ENCODE peak calls at places on chromosomes 6 and 20, in six cellular contexts. X is NCI-H524; C is HTR-8/SVneo; R is GM03348; D is stimulated activated CD4-positive, alpha-beta T cell treated with anti-CD3 and anti-CD28 coated beads, Interleukin-4, amount 100 ng/mL, for 4 hours; O is NCI-H1694 treated with DMSO at 0.1 percent for 48 hours. T is an unnamed sample.

GRCh38 chr6:106519460-106520394 is 109.6 kb downstream of the RTN4IP1 start:
- DNase-seq in O (no peak), X (peak; percentile 61), R (peak; percentile 88), D (peak; percentile 54), C (peak; percentile 66), T (peak; percentile 88)

GRCh38 chr20:21839982-21840381 is 134.5 kb downstream of the PAX1 start:
- DNase-seq in D (no peak), X (no peak), R (no peak), O (no peak), C (no peak), T (no peak)

GRCh38 chr6:75180864-75181263 is 25.0 kb downstream of the COL12A1 start:
- DNase-seq in X (no peak), D (no peak), C (no peak), R (no peak), O (no peak), T (no peak)

GRCh38 chr6:161273356-161273751 is 507 bp downstream of the AGPAT4 start:
- DNase-seq in O (no peak), D (peak; percentile 7), X (no peak), C (no peak), R (no peak), T (no peak)

GRCh38 chr6:129426343-129426742 is 283.6 kb downstream of the ARHGAP18 start:
- DNase-seq in C (no peak), O (no peak), X (no peak), D (no peak), R (no peak), T (no peak)

GRCh38 chr20:44212792-44213191 is 2.2 kb upstream of the OSER1 start:
- DNase-seq in R (no peak), O (no peak), C (no peak), X (no peak), D (no peak), T (no peak)

GRCh38 chr6:1739680-1740079 is 130.0 kb downstream of the FOXC1 start:
- DNase-seq in C (no peak), X (no peak), D (no peak), R (no peak), O (no peak), T (no peak)

GRCh38 chr6:99446076-99446475 is 21.0 kb upstream of the PNISR start:
- DNase-seq in O (no peak), D (no peak), R (no peak), C (no peak), X (no peak), T (no peak)

GRCh38 chr6:167719920-167720319 is 106.8 kb upstream of the AFDN start:
- DNase-seq in C (no peak), O (no peak), D (no peak), R (no peak), X (no peak), T (no peak)

GRCh38 chr6:43838276-43839036 is 68.4 kb downstream of the VEGFA start:
- DNase-seq in O (no peak), D (no peak), R (peak; percentile 91), C (peak; percentile 72), X (no peak), T (peak; percentile 41)

GRCh38 chr20:45118028-45118427 is 3.1 kb upstream of the WFDC5 start:
- DNase-seq in O (no peak), X (no peak), R (no peak), D (no peak), C (no peak), T (no peak)

GRCh38 chr6:15283986-15284361 is 38.1 kb downstream of the JARID2 start:
- DNase-seq in O (no peak), R (no peak), X (no peak), C (no peak), D (no peak), T (no peak)

GRCh38 chr6:57435475-57436163 is 118.2 kb downstream of the PRIM2 start:
- DNase-seq in D (no peak), C (no peak), X (no peak), O (no peak), R (no peak), T (no peak)